ENCODE peak calls at places on chromosomes 6 and 20, in six cellular contexts. E is psoas muscle; Q is midbrain; J is ascending aorta; X is stimulated activated naive B cell treated with anti-CD40 and anti-IgM and Interleukin-4, amounts not matched to agents 10 μg/mL and 1 μg/mL and 100 μg/mL, for 72 hours; T is fibroblast of mammary gland. G is an unnamed sample.

GRCh38 chr20:10023911-10024310 is 10.9 kb upstream of the ANKEF1 start:
- DNase-seq in E (no peak), Q (no peak), J (no peak), X (no peak), T (peak; percentile 39), G (no peak)

GRCh38 chr6:8436956-8437355 is 1.6 kb upstream of the SLC35B3 start:
- DNase-seq in E (no peak), Q (no peak), J (no peak), X (no peak), T (no peak), G (no peak)

GRCh38 chr6:150874184-150874583 is 8.7 kb downstream of the MTHFD1L start:
- DNase-seq in E (no peak), Q (no peak), J (peak; percentile 50), X (no peak), T (no peak), G (peak; percentile 61)

GRCh38 chr6:121680058-121680457 is 244.6 kb downstream of the GJA1 start:
- DNase-seq in E (no peak), Q (no peak), J (no peak), X (no peak), T (no peak), G (no peak)

GRCh38 chr20:47141941-47142781 is 214.3 kb downstream of the ZMYND8 start:
- DNase-seq in E (no peak), Q (no peak), J (no peak), X (no peak), T (no peak), G (no peak)

GRCh38 chr6:111737065-111737521 is 131.4 kb upstream of the TRAF3IP2 start:
- DNase-seq in E (no peak), Q (no peak), J (no peak), X (no peak), T (peak; percentile 67), G (no peak)

GRCh38 chr6:51542466-51542865 is 544.9 kb downstream of the PKHD1 start:
- DNase-seq in E (no peak), Q (no peak), J (no peak), X (no peak), T (no peak), G (no peak)

GRCh38 chr6:21556968-21557721 is 36.4 kb upstream of the SOX4 start:
- DNase-seq in E (no peak), Q (no peak), J (no peak), X (no peak), T (peak; percentile 51), G (no peak)

GRCh38 chr20:36851490-36851889 is 24.4 kb upstream of the TLDC2 start:
- DNase-seq in E (no peak), Q (no peak), J (no peak), X (no peak), T (no peak), G (no peak)

GRCh38 chr6:16103708-16104107 is 25.2 kb upstream of the MYLIP start:
- DNase-seq in E (no peak), Q (no peak), J (no peak), X (no peak), T (no peak), G (no peak)

GRCh38 chr6:27809939-27810767 is 102.0 kb downstream of the OR2B2 start:
- DNase-seq in E (peak; percentile 76), Q (peak; percentile 70), J (peak; percentile 86), X (peak; percentile 85), T (peak; percentile 97), G (peak; percentile 85)

GRCh38 chr6:34358389-34358906 is 34.0 kb downstream of the NUDT3 start:
- DNase-seq in E (peak; percentile 67), Q (no peak), J (no peak), X (no peak), T (peak; percentile 52), G (no peak)

GRCh38 chr6:6971369-6971768 is 136.4 kb upstream of the RREB1 start:
- DNase-seq in E (no peak), Q (no peak), J (no peak), X (no peak), T (no peak), G (no peak)

GRCh38 chr6:143177706-143178105 is 117.0 kb downstream of the AIG1 start:
- DNase-seq in E (no peak), Q (no peak), J (no peak), X (no peak), T (no peak), G (no peak)

GRCh38 chr6:144295981-144296767 is 11.0 kb downstream of the UTRN start:
- DNase-seq in E (no peak), Q (no peak), J (no peak), X (no peak), T (no peak), G (no peak)

GRCh38 chr6:20377623-20378265 is 23.9 kb upstream of the E2F3 start:
- DNase-seq in E (no peak), Q (no peak), J (no peak), X (no peak), T (peak; percentile 40), G (peak; percentile 58)

GRCh38 chr6:119148825-119149525 is 70.5 kb upstream of the FAM184A start:
- DNase-seq in E (no peak), Q (no peak), J (no peak), X (no peak), T (peak; percentile 67), G (peak; percentile 23)

GRCh38 chr6:117498159-117498558 is 15.7 kb downstream of the DCBLD1 start:
- DNase-seq in E (no peak), Q (no peak), J (no peak), X (no peak), T (peak; percentile 85), G (no peak)

GRCh38 chr20:34948030-34948429 is 7.6 kb downstream of the GSS start:
- DNase-seq in E (no peak), Q (no peak), J (no peak), X (no peak), T (peak; percentile 70), G (no peak)

GRCh38 chr6:10383312-10384063 is 31.4 kb downstream of the TFAP2A start:
- DNase-seq in E (no peak), Q (no peak), J (no peak), X (no peak), T (no peak), G (no peak)

GRCh38 chr6:24932832-24933231 is 2.9 kb downstream of the RIPOR2 start:
- DNase-seq in E (no peak), Q (no peak), J (no peak), X (no peak), T (no peak), G (no peak)

GRCh38 chr6:147282566-147282959 is 78.3 kb downstream of the STXBP5 start:
- DNase-seq in E (no peak), Q (no peak), J (no peak), X (no peak), T (no peak), G (no peak)

GRCh38 chr6:25113436-25113835 is 165.7 kb upstream of the CARMIL1 start:
- DNase-seq in E (no peak), Q (no peak), J (no peak), X (no peak), T (no peak), G (no peak)

GRCh38 chr20:11246251-11246775 is 572.5 kb upstream of the JAG1 start:
- DNase-seq in E (no peak), Q (no peak), J (no peak), X (no peak), T (no peak), G (no peak)

GRCh38 chr6:11209369-11209768 is 23.1 kb downstream of the NEDD9 start:
- DNase-seq in E (no peak), Q (no peak), J (no peak), X (no peak), T (no peak), G (no peak)

GRCh38 chr6:150770631-150771030 is 94.9 kb upstream of the MTHFD1L start:
- DNase-seq in E (no peak), Q (no peak), J (no peak), X (no peak), T (no peak), G (no peak)

GRCh38 chr6:20169786-20170185 is 42.5 kb downstream of the MBOAT1 start:
- DNase-seq in E (no peak), Q (no peak), J (no peak), X (no peak), T (no peak), G (no peak)

GRCh38 chr6:160513836-160514235 is 150.2 kb downstream of the LPA start:
- DNase-seq in E (no peak), Q (no peak), J (no peak), X (no peak), T (peak; percentile 64), G (no peak)

GRCh38 chr6:23316131-23316530 is 746.8 kb downstream of the HDGFL1 start:
- DNase-seq in E (no peak), Q (no peak), J (no peak), X (no peak), T (peak; percentile 4), G (no peak)

GRCh38 chr20:35991142-35991771 is 22.9 kb downstream of the CNBD2 start:
- DNase-seq in E (no peak), Q (no peak), J (no peak), X (no peak), T (peak; percentile 32), G (peak; percentile 28)

GRCh38 chr20:24359306-24359705 is 110.1 kb upstream of the SYNDIG1 start:
- DNase-seq in E (no peak), Q (no peak), J (no peak), X (no peak), T (no peak), G (no peak)

GRCh38 chr6:3297909-3298308 is 39.2 kb downstream of the PSMG4 start:
- DNase-seq in E (no peak), Q (no peak), J (no peak), X (no peak), T (no peak), G (no peak)

GRCh38 chr6:27651371-27651732 is 178.4 kb upstream of the ZNF184 start:
- DNase-seq in E (no peak), Q (no peak), J (no peak), X (no peak), T (no peak), G (no peak)

GRCh38 chr20:47691632-47692031 is 93.6 kb downstream of the SULF2 start:
- DNase-seq in E (peak; percentile 6), Q (no peak), J (no peak), X (no peak), T (peak; percentile 35), G (no peak)

GRCh38 chr6:56954389-56955170 is at the start of gene BEND6:
- DNase-seq in E (peak; percentile 69), Q (peak; percentile 85), J (peak; percentile 75), X (peak; percentile 19), T (peak; percentile 83), G (peak; percentile 83)

GRCh38 chr6:5051394-5051793 is 33.7 kb upstream of the PPP1R3G start:
- DNase-seq in E (no peak), Q (no peak), J (no peak), X (no peak), T (no peak), G (no peak)

GRCh38 chr20:45969712-45970634 is 2.0 kb downstream of the ZNF335 start:
- DNase-seq in E (peak; percentile 60), Q (peak; percentile 27), J (peak; percentile 64), X (no peak), T (peak; percentile 76), G (peak; percentile 60)

GRCh38 chr20:53260168-53260567 is 288.0 kb downstream of the TSHZ2 start:
- DNase-seq in E (no peak), Q (no peak), J (no peak), X (no peak), T (no peak), G (no peak)

G was measured in Ammon's horn.